ENCODE peak calls at places on chromosomes 11 and 22, in eight cellular contexts. R is effector CD8-positive, alpha-beta T cell; S is stimulated activated CD8-positive, alpha-beta memory T cell treated with anti-CD3 and anti-CD28 coated beads, Interleukin-12 subunit alpha, Interleukin-12 subunit beta, amount 100 ng/mL, for 1 hour; I is AG09319; F is adipocyte; W is suprapubic skin; L is NCI-H1417; K is NAMALWA. T is an unnamed sample.
A peak's percentile ranks its signal among the peaks of the same experiment; 100 is the strongest.

GRCh38 chr11:36091256-36091811 is 147.5 kb downstream of the LDLRAD3 start:
- DNase-seq in R (no peak), S (no peak), I (no peak), F (peak; percentile 65), W (no peak), L (no peak), K (no peak), T (no peak)

GRCh38 chr11:99244613-99245012 is 223.9 kb downstream of the CNTN5 start:
- DNase-seq in R (no peak), S (no peak), I (no peak), F (no peak), W (no peak), L (no peak), K (no peak), T (no peak)

GRCh38 chr22:22376352-22376706 is 131.7 kb downstream of the VPREB1 start:
- DNase-seq in R (no peak), S (no peak), I (no peak), F (no peak), W (no peak), L (no peak), K (peak; percentile 33), T (no peak)

GRCh38 chr11:4095509-4096230 is 1.1 kb downstream of the RRM1 start:
- DNase-seq in R (no peak), S (no peak), I (peak; percentile 31), F (peak; percentile 67), W (no peak), L (peak; percentile 70), K (peak; percentile 62), T (no peak)

GRCh38 chr11:116697639-116698038 is 75.1 kb downstream of the BUD13 start:
- DNase-seq in R (no peak), S (no peak), I (no peak), F (no peak), W (peak; percentile 34), L (no peak), K (no peak), T (no peak)

GRCh38 chr22:22918297-22918965 is 30.8 kb downstream of the IGLL5 start:
- DNase-seq in R (no peak), S (no peak), I (no peak), F (no peak), W (no peak), L (no peak), K (no peak), T (no peak)

GRCh38 chr11:831132-831864 is 1.5 kb upstream of the CD151 start:
- DNase-seq in R (no peak), S (no peak), I (no peak), F (peak; percentile 36), W (no peak), L (peak; percentile 60), K (no peak), T (no peak)

GRCh38 chr22:48391171-48391711 is 1436.4 kb downstream of the BRD1 start:
- DNase-seq in R (no peak), S (no peak), I (no peak), F (no peak), W (peak; percentile 49), L (peak; percentile 47), K (no peak), T (no peak)

GRCh38 chr22:44214764-44215163 is 34.0 kb downstream of the PARVG start:
- DNase-seq in R (no peak), S (no peak), I (no peak), F (no peak), W (no peak), L (no peak), K (no peak), T (no peak)

GRCh38 chr11:78256962-78257361 is 68.2 kb downstream of the USP35 start:
- DNase-seq in R (no peak), S (no peak), I (peak; percentile 84), F (peak; percentile 89), W (peak; percentile 87), L (no peak), K (no peak), T (no peak)

GRCh38 chr11:62171261-62171723 is 18.7 kb upstream of the SCGB1D1 start:
- DNase-seq in R (peak; percentile 60), S (peak; percentile 59), I (peak; percentile 27), F (peak; percentile 76), W (peak; percentile 89), L (peak; percentile 96), K (peak; percentile 93), T (peak; percentile 42)

GRCh38 chr11:118530683-118531596 is at the start of gene TMEM25:
- DNase-seq in R (peak; percentile 46), S (peak; percentile 39), I (no peak), F (peak; percentile 75), W (no peak), L (peak; percentile 89), K (peak; percentile 48), T (peak; percentile 86)

GRCh38 chr11:47672283-47672730 is 29.9 kb upstream of the MTCH2 start:
- DNase-seq in R (no peak), S (no peak), I (no peak), F (no peak), W (no peak), L (no peak), K (no peak), T (no peak)

GRCh38 chr22:31087744-31088215 is 6.7 kb downstream of the SMTN start:
- DNase-seq in R (no peak), S (no peak), I (no peak), F (no peak), W (no peak), L (no peak), K (no peak), T (peak; percentile 19)

GRCh38 chr22:19784396-19785175 is 24.0 kb downstream of the TBX1 start:
- DNase-seq in R (no peak), S (no peak), I (no peak), F (no peak), W (no peak), L (no peak), K (no peak), T (no peak)

GRCh38 chr11:123235117-123235686 is 40.2 kb upstream of the CLMP start:
- DNase-seq in R (no peak), S (peak; percentile 7), I (no peak), F (peak; percentile 29), W (peak; percentile 82), L (peak; percentile 21), K (peak; percentile 51), T (no peak)

GRCh38 chr11:104043137-104043536 is 6.7 kb downstream of the DDI1 start:
- DNase-seq in R (no peak), S (no peak), I (no peak), F (no peak), W (no peak), L (no peak), K (no peak), T (no peak)

GRCh38 chr22:28141614-28142013 is 222.6 kb upstream of the PITPNB start:
- DNase-seq in R (no peak), S (no peak), I (no peak), F (peak; percentile 68), W (no peak), L (no peak), K (no peak), T (no peak)